ENCODE peak calls at places on chromosomes 12 and 14, in ten cellular contexts. W is A549, E is fibroblast of pulmonary artery, S is mesendoderm, V is cerebellum, P is endothelial cell, D is NCI-H1436, H is HS-27A, Z is HTR-8/SVneo, B is tibial nerve. Q is an unnamed sample.

GRCh38 chr12:2640281-2640680 is 154.5 kb upstream of the FKBP4 start:
- DNase-seq in V (no peak), E (no peak), D (no peak), B (no peak), S (no peak), Z (no peak), H (no peak), P (no peak), W (peak; percentile 29), Q (no peak)

GRCh38 chr12:52070243-52070925 is 606 bp downstream of the ATG101 start:
- DNase-seq in Z (no peak), H (no peak), D (no peak), E (no peak), V (no peak), S (peak; percentile 34), B (no peak), P (no peak), W (no peak), Q (no peak)

GRCh38 chr12:79689041-79689476 is 1.7 kb downstream of the PAWR start:
- DNase-seq in P (no peak), E (no peak), B (no peak), W (peak; percentile 44), S (peak; percentile 33), H (no peak), V (no peak), Z (no peak), D (no peak), Q (no peak)

GRCh38 chr14:102316048-102316745 is 3.3 kb upstream of the ZNF839 start:
- DNase-seq in V (no peak), B (no peak), H (no peak), W (peak; percentile 74), Z (no peak), S (no peak), D (no peak), P (peak; percentile 20), E (peak; percentile 81), Q (peak; percentile 23)

GRCh38 chr14:24262821-24263733 is at the start of gene TGM1:
- DNase-seq in H (no peak), E (no peak), V (no peak), W (no peak), P (no peak), D (no peak), Z (no peak), S (peak; percentile 67), B (no peak), Q (no peak)

GRCh38 chr12:62686938-62687337 is 220.3 kb downstream of the MON2 start:
- DNase-seq in E (no peak), B (no peak), P (no peak), V (no peak), Z (no peak), D (no peak), W (no peak), H (no peak), S (no peak), Q (no peak)

GRCh38 chr14:58717821-58718220 is 80.1 kb downstream of the DACT1 start:
- DNase-seq in B (no peak), D (no peak), S (no peak), H (no peak), E (no peak), V (no peak), Z (no peak), W (no peak), P (no peak), Q (no peak)

GRCh38 chr12:93573552-93574223 is 1.2 kb downstream of the SOCS2 start:
- DNase-seq in H (no peak), V (no peak), E (no peak), B (no peak), P (no peak), S (peak; percentile 40), D (no peak), W (no peak), Z (no peak), Q (peak; percentile 7)

GRCh38 chr14:71498151-71498734 is 434.0 kb upstream of the RGS6 start:
- DNase-seq in W (no peak), Z (no peak), H (no peak), P (no peak), E (peak; percentile 31), V (no peak), B (no peak), D (no peak), S (no peak), Q (no peak)

GRCh38 chr14:71117839-71118743 is 210.8 kb downstream of the PCNX1 start:
- DNase-seq in D (no peak), B (no peak), P (no peak), V (no peak), E (peak; percentile 66), S (peak; percentile 83), Z (peak; percentile 99), W (peak; percentile 11), H (no peak), Q (no peak)

GRCh38 chr12:95322335-95322734 is 104.7 kb downstream of the VEZT start:
- DNase-seq in E (no peak), B (no peak), D (no peak), S (no peak), Z (no peak), V (no peak), H (no peak), P (no peak), W (no peak), Q (no peak)

GRCh38 chr12:7144414-7145120 is 14.4 kb downstream of the CLSTN3 start:
- DNase-seq in W (peak; percentile 48), E (peak; percentile 61), Z (peak; percentile 66), B (no peak), S (peak; percentile 29), P (no peak), D (peak; percentile 17), H (no peak), V (peak; percentile 69), Q (peak; percentile 41)

GRCh38 chr12:64669270-64669842 is 59.1 kb downstream of the RASSF3 start:
- DNase-seq in E (peak; percentile 31), S (no peak), V (no peak), W (no peak), P (peak; percentile 77), Z (no peak), H (no peak), D (no peak), B (no peak), Q (no peak)

GRCh38 chr12:10453144-10453543 is at the start of gene KLRC1:
- DNase-seq in P (no peak), D (no peak), B (no peak), Z (no peak), W (no peak), H (no peak), E (no peak), S (no peak), V (no peak), Q (no peak)

GRCh38 chr12:10967409-10967808 is 19.3 kb downstream of the TAS2R50 start:
- DNase-seq in D (no peak), H (no peak), V (no peak), E (peak; percentile 86), S (no peak), Z (peak; percentile 32), P (no peak), B (no peak), W (no peak), Q (no peak)

GRCh38 chr12:57031228-57031670 is 14.9 kb upstream of the TAC3 start:
- DNase-seq in B (no peak), Z (peak; percentile 54), E (no peak), S (peak; percentile 45), H (no peak), W (peak; percentile 35), D (peak; percentile 87), P (no peak), V (no peak), Q (no peak)

GRCh38 chr12:51661199-51661598 is 70.2 kb downstream of the SCN8A start:
- DNase-seq in D (no peak), V (no peak), W (no peak), H (no peak), P (no peak), S (no peak), Z (no peak), E (no peak), B (no peak), Q (no peak)

GRCh38 chr14:100078997-100079561 is 13.9 kb downstream of the EVL start:
- DNase-seq in P (no peak), S (peak; percentile 82), W (no peak), B (no peak), E (peak; percentile 37), V (peak; percentile 55), D (no peak), H (no peak), Z (no peak), Q (no peak)

GRCh38 chr14:35366048-35366428 is 38.5 kb downstream of the NFKBIA start:
- DNase-seq in B (no peak), H (no peak), E (peak; percentile 45), D (no peak), Z (no peak), S (no peak), P (no peak), V (no peak), W (no peak), Q (no peak)

Q was measured in HuH-7.